ENCODE peak calls at places on chromosomes 2 and 18, in seven cellular contexts. One of them, this sample, is unnamed. For H3K27me3, the result is how much of the 10 kb centered on the place peaks cover.

GRCh38 chr2:99637157-99637697 is 147.4 kb upstream of the REV1 start:
- DNase-seq in H9: no peak
- DNase-seq in left ventricle myocardium inferior: no peak
- DNase-seq in uterus: no peak
- DNase-seq in HepG2: no peak
- DNase-seq in heart right ventricle: no peak
- DNase-seq in cardiac muscle cell: no peak
- DNase-seq in this sample: no peak

GRCh38 chr2:159802673-159803072 is 4.7 kb upstream of the CD302 start:
- DNase-seq in H9: no peak
- DNase-seq in left ventricle myocardium inferior: no peak
- DNase-seq in uterus: no peak
- DNase-seq in HepG2: no peak
- DNase-seq in heart right ventricle: no peak
- DNase-seq in cardiac muscle cell: no peak
- DNase-seq in this sample: no peak

GRCh38 chr2:193751299-193751698 is 1556.6 kb upstream of the TMEFF2 start:
- DNase-seq in H9: no peak
- DNase-seq in left ventricle myocardium inferior: no peak
- DNase-seq in uterus: no peak
- DNase-seq in HepG2: no peak
- DNase-seq in heart right ventricle: no peak
- DNase-seq in cardiac muscle cell: no peak
- DNase-seq in this sample: no peak

GRCh38 chr2:57981369-57981768 is 65.2 kb upstream of the VRK2 start:
- DNase-seq in H9: no peak
- DNase-seq in left ventricle myocardium inferior: no peak
- DNase-seq in uterus: no peak
- DNase-seq in HepG2: no peak
- DNase-seq in heart right ventricle: no peak
- DNase-seq in cardiac muscle cell: no peak
- DNase-seq in this sample: no peak

GRCh38 chr18:57797209-57797651 is 5.9 kb downstream of the ATP8B1 start:
- DNase-seq in H9: no peak
- DNase-seq in left ventricle myocardium inferior: no peak
- DNase-seq in uterus: no peak
- DNase-seq in HepG2: peak
- DNase-seq in heart right ventricle: no peak
- DNase-seq in cardiac muscle cell: no peak
- DNase-seq in this sample: peak

GRCh38 chr2:199228887-199229819 is 228.6 kb downstream of the SATB2 start:
- DNase-seq in H9: no peak
- DNase-seq in left ventricle myocardium inferior: no peak
- DNase-seq in uterus: no peak
- DNase-seq in HepG2: no peak
- DNase-seq in heart right ventricle: no peak
- DNase-seq in cardiac muscle cell: no peak
- DNase-seq in this sample: no peak

GRCh38 chr2:42523341-42523740 is 29.6 kb upstream of the KCNG3 start:
- DNase-seq in H9: peak
- DNase-seq in left ventricle myocardium inferior: no peak
- DNase-seq in uterus: no peak
- DNase-seq in HepG2: no peak
- DNase-seq in heart right ventricle: no peak
- DNase-seq in cardiac muscle cell: peak
- DNase-seq in this sample: no peak

GRCh38 chr2:46803551-46803885 is 112.1 kb downstream of the MCFD2 start:
- DNase-seq in H9: no peak
- DNase-seq in left ventricle myocardium inferior: no peak
- DNase-seq in uterus: no peak
- DNase-seq in HepG2: no peak
- DNase-seq in heart right ventricle: no peak
- DNase-seq in cardiac muscle cell: no peak
- DNase-seq in this sample: no peak

GRCh38 chr18:4639628-4640310 is 184.7 kb upstream of the DLGAP1 start:
- DNase-seq in H9: no peak
- DNase-seq in left ventricle myocardium inferior: no peak
- DNase-seq in uterus: no peak
- DNase-seq in HepG2: no peak
- DNase-seq in heart right ventricle: no peak
- DNase-seq in cardiac muscle cell: no peak
- DNase-seq in this sample: no peak

GRCh38 chr18:75090336-75090735 is 118.6 kb downstream of the PTGR3 start:
- DNase-seq in H9: no peak
- DNase-seq in left ventricle myocardium inferior: no peak
- DNase-seq in uterus: no peak
- DNase-seq in HepG2: no peak
- DNase-seq in heart right ventricle: no peak
- DNase-seq in cardiac muscle cell: no peak
- DNase-seq in this sample: no peak

GRCh38 chr2:241546771-241547498 is 11.6 kb upstream of the BOK start:
- DNase-seq in H9: peak
- DNase-seq in left ventricle myocardium inferior: no peak
- DNase-seq in uterus: no peak
- DNase-seq in HepG2: peak
- DNase-seq in heart right ventricle: no peak
- DNase-seq in cardiac muscle cell: peak
- DNase-seq in this sample: peak

GRCh38 chr2:238338710-238339394 is 18.5 kb downstream of the TRAF3IP1 start:
- DNase-seq in H9: peak
- DNase-seq in left ventricle myocardium inferior: no peak
- DNase-seq in uterus: no peak
- DNase-seq in HepG2: no peak
- DNase-seq in heart right ventricle: no peak
- DNase-seq in cardiac muscle cell: no peak
- DNase-seq in this sample: no peak

GRCh38 chr2:66030553-66030952 is 404.4 kb upstream of the MEIS1 start:
- DNase-seq in H9: no peak
- DNase-seq in left ventricle myocardium inferior: no peak
- DNase-seq in uterus: no peak
- DNase-seq in HepG2: peak
- DNase-seq in heart right ventricle: no peak
- DNase-seq in cardiac muscle cell: no peak
- DNase-seq in this sample: no peak

GRCh38 chr2:21406983-21407382 is 283.2 kb downstream of the TDRD15 start:
- DNase-seq in H9: no peak
- DNase-seq in left ventricle myocardium inferior: no peak
- DNase-seq in uterus: no peak
- DNase-seq in HepG2: no peak
- DNase-seq in heart right ventricle: no peak
- DNase-seq in cardiac muscle cell: no peak
- DNase-seq in this sample: no peak

GRCh38 chr18:48594725-48595124 is 55.9 kb downstream of the CTIF start:
- DNase-seq in H9: no peak
- DNase-seq in left ventricle myocardium inferior: peak
- DNase-seq in uterus: no peak
- DNase-seq in HepG2: no peak
- DNase-seq in heart right ventricle: peak
- DNase-seq in cardiac muscle cell: no peak
- DNase-seq in this sample: no peak

GRCh38 chr2:158904126-158904525 is 64.3 kb upstream of the TANC1 start:
- DNase-seq in H9: no peak
- DNase-seq in left ventricle myocardium inferior: no peak
- DNase-seq in uterus: no peak
- DNase-seq in HepG2: no peak
- DNase-seq in heart right ventricle: no peak
- DNase-seq in cardiac muscle cell: no peak
- DNase-seq in this sample: no peak

GRCh38 chr2:158809816-158810215 is 14.7 kb downstream of the DAPL1 start:
- DNase-seq in H9: no peak
- DNase-seq in left ventricle myocardium inferior: no peak
- DNase-seq in uterus: no peak
- DNase-seq in HepG2: no peak
- DNase-seq in heart right ventricle: no peak
- DNase-seq in cardiac muscle cell: no peak
- DNase-seq in this sample: no peak

GRCh38 chr2:101704816-101705565 is 7.5 kb downstream of the MAP4K4 start:
- DNase-seq in H9: no peak
- DNase-seq in left ventricle myocardium inferior: no peak
- DNase-seq in uterus: no peak
- DNase-seq in HepG2: no peak
- DNase-seq in heart right ventricle: no peak
- DNase-seq in cardiac muscle cell: no peak
- DNase-seq in this sample: no peak

GRCh38 chr2:95026471-95027368 is 1.2 kb downstream of the MAL start:
- DNase-seq in H9: no peak
- DNase-seq in left ventricle myocardium inferior: no peak
- DNase-seq in uterus: no peak
- DNase-seq in HepG2: no peak
- DNase-seq in heart right ventricle: no peak
- DNase-seq in cardiac muscle cell: no peak
- DNase-seq in this sample: no peak

GRCh38 chr2:143513081-143513480 is 383.9 kb downstream of the ARHGAP15 start:
- DNase-seq in H9: peak
- DNase-seq in left ventricle myocardium inferior: no peak
- DNase-seq in uterus: peak
- DNase-seq in HepG2: peak
- DNase-seq in heart right ventricle: peak
- DNase-seq in cardiac muscle cell: peak
- DNase-seq in this sample: peak

GRCh38 chr2:122743031-122743675 is 987.7 kb downstream of the TSN start:
- DNase-seq in H9: no peak
- DNase-seq in left ventricle myocardium inferior: no peak
- DNase-seq in uterus: no peak
- DNase-seq in HepG2: no peak
- DNase-seq in heart right ventricle: no peak
- DNase-seq in cardiac muscle cell: no peak
- DNase-seq in this sample: no peak

GRCh38 chr2:107282135-107282534 is 396.2 kb upstream of the ST6GAL2 start:
- DNase-seq in H9: no peak
- DNase-seq in left ventricle myocardium inferior: no peak
- DNase-seq in uterus: no peak
- DNase-seq in HepG2: no peak
- DNase-seq in heart right ventricle: no peak
- DNase-seq in cardiac muscle cell: no peak
- DNase-seq in this sample: no peak
- H3K27me3 ChIP-seq in H9: under half
- H3K27me3 ChIP-seq in left ventricle myocardium inferior: under half
- H3K27me3 ChIP-seq in uterus: under half
- H3K27me3 ChIP-seq in HepG2: under half
- H3K27me3 ChIP-seq in heart right ventricle: under half
- H3K27me3 ChIP-seq in cardiac muscle cell: under half
- H3K27me3 ChIP-seq in this sample: under half

DNA sequence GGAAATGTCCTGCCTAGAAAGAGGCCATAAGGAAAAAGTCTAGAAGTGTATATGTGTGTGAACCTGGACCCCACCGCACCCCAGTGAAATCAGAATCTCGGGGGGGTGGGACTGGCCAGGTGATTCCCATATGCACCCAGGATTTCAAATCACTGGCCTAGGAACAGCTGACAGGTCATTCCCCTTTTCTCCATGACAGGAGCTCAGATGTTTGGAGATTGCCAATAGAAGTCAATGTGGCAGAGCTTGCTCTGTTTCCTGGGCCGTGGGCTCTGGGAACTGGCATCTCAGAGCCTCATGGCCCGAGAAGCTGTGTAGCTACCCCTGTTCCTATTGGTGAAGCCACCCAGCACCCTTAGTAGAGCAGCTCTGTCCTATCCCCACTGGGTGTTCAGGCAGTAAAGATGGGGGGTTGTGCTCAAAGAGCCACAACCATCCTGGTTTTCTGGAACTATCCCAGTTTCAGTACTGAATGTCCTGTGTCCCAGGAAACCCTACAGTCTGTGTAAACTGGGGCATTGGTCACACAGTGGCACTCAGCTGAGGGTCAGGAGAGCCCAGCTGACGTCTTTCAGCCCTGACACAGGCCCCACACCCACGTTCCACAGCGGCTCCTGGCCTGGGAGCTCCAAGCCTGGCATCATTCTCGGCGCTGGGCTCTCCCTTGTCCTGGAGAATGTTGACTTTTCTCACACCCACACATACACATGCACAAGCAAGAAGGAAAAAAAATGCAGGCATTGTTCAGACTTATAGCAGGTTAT is 18.9 kb downstream of the GNLY start:
- DNase-seq in H9: no peak
- DNase-seq in left ventricle myocardium inferior: peak
- DNase-seq in uterus: no peak
- DNase-seq in HepG2: no peak
- DNase-seq in heart right ventricle: peak
- DNase-seq in cardiac muscle cell: no peak
- DNase-seq in this sample: peak
- H3K27ac ChIP-seq in H9: no peak
- H3K27ac ChIP-seq in left ventricle myocardium inferior: peak
- H3K27ac ChIP-seq in uterus: peak
- H3K27ac ChIP-seq in HepG2: no peak
- H3K27ac ChIP-seq in heart right ventricle: peak
- H3K27ac ChIP-seq in cardiac muscle cell: no peak
- H3K27ac ChIP-seq in this sample: peak

DNA sequence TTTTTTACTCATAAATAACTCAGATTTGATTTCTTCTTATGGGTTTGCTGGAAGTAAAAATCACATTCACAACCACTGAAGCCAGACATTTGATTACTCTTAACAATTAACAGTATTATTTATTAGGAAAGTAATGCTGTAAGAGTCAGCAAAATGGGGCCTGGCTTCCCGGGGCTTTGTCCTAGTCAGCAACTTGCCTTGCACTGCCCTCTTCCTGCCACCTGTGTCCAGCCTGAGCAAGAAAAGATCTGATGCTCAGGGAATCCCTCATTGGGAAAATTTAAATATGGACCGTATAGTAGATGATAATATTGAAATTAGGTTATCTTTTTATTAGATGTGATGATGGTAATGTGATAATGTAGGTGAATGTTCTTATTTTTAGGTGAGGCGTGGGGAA is 30.8 kb upstream of the ACYP2 start:
- DNase-seq in H9: no peak
- DNase-seq in left ventricle myocardium inferior: no peak
- DNase-seq in uterus: no peak
- DNase-seq in HepG2: no peak
- DNase-seq in heart right ventricle: no peak
- DNase-seq in cardiac muscle cell: peak
- DNase-seq in this sample: peak
- TF ChIP-seq CTCF in H9: peak
- TF ChIP-seq CTCF in left ventricle myocardium inferior: peak
- TF ChIP-seq CTCF in uterus: no peak
- TF ChIP-seq CTCF in HepG2: peak
- TF ChIP-seq CTCF in heart right ventricle: peak
- TF ChIP-seq CTCF in cardiac muscle cell: peak
- TF ChIP-seq CTCF in this sample: peak

GRCh38 chr2:2696341-2697132 is 365.5 kb upstream of the MYT1L start:
- DNase-seq in H9: no peak
- DNase-seq in left ventricle myocardium inferior: no peak
- DNase-seq in uterus: no peak
- DNase-seq in HepG2: no peak
- DNase-seq in heart right ventricle: no peak
- DNase-seq in cardiac muscle cell: no peak
- DNase-seq in this sample: no peak

GRCh38 chr2:2699117-2699497 is 368.0 kb upstream of the MYT1L start:
- DNase-seq in H9: peak
- DNase-seq in left ventricle myocardium inferior: no peak
- DNase-seq in uterus: no peak
- DNase-seq in HepG2: no peak
- DNase-seq in heart right ventricle: no peak
- DNase-seq in cardiac muscle cell: peak
- DNase-seq in this sample: no peak

GRCh38 chr2:2701176-2701781 is 370.2 kb upstream of the MYT1L start:
- DNase-seq in H9: no peak
- DNase-seq in left ventricle myocardium inferior: no peak
- DNase-seq in uterus: no peak
- DNase-seq in HepG2: no peak
- DNase-seq in heart right ventricle: no peak
- DNase-seq in cardiac muscle cell: no peak
- DNase-seq in this sample: no peak

GRCh38 chr2:2701813-2702212 is 370.7 kb upstream of the MYT1L start:
- DNase-seq in H9: no peak
- DNase-seq in left ventricle myocardium inferior: no peak
- DNase-seq in uterus: no peak
- DNase-seq in HepG2: no peak
- DNase-seq in heart right ventricle: no peak
- DNase-seq in cardiac muscle cell: no peak
- DNase-seq in this sample: no peak

GRCh38 chr2:2698182-2699116 is 367.4 kb upstream of the MYT1L start:
- DNase-seq in H9: no peak
- DNase-seq in left ventricle myocardium inferior: no peak
- DNase-seq in uterus: no peak
- DNase-seq in HepG2: peak
- DNase-seq in heart right ventricle: no peak
- DNase-seq in cardiac muscle cell: peak
- DNase-seq in this sample: peak
- H3K27me3 ChIP-seq in H9: under half
- H3K27me3 ChIP-seq in left ventricle myocardium inferior: under half
- H3K27me3 ChIP-seq in uterus: under half
- H3K27me3 ChIP-seq in HepG2: half or more
- H3K27me3 ChIP-seq in heart right ventricle: under half
- H3K27me3 ChIP-seq in cardiac muscle cell: under half
- H3K27me3 ChIP-seq in this sample: under half